ENCODE peak calls at places on chromosome 5, in five cellular contexts. I is memory B cell, Y is substantia nigra, F is colonic mucosa, U is SJSA1. A is an unnamed sample.

GRCh38 chr5:95620030-95620869 is at the start of gene GPR150:
- DNase-seq in I (peak; percentile 43), Y (no peak), F (peak; percentile 58), U (peak; percentile 50), A (peak; percentile 72)

GRCh38 chr5:59296317-59297264 is 596.9 kb downstream of the PDE4D start:
- DNase-seq in F (no peak), U (peak; percentile 62), I (no peak), Y (no peak), A (no peak)

GRCh38 chr5:103256178-103256577 is 2.4 kb upstream of the MACIR start:
- DNase-seq in F (no peak), U (no peak), Y (no peak), I (no peak), A (no peak)

GRCh38 chr5:109411627-109412026 is 1.9 kb upstream of the PJA2 start:
- DNase-seq in I (no peak), F (no peak), Y (no peak), U (peak; percentile 80), A (no peak)

GRCh38 chr5:24691073-24691472 is 46.3 kb upstream of the CDH10 start:
- DNase-seq in U (no peak), Y (no peak), F (no peak), I (no peak), A (no peak)

GRCh38 chr5:176790921-176791320 is 19.4 kb upstream of the UNC5A start:
- DNase-seq in F (no peak), I (no peak), U (no peak), Y (no peak), A (no peak)

GRCh38 chr5:154473581-154474266 is 4.3 kb downstream of the HAND1 start:
- DNase-seq in I (no peak), Y (no peak), U (no peak), F (no peak), A (no peak)

GRCh38 chr5:61617995-61618525 is 286.0 kb downstream of the ZSWIM6 start:
- DNase-seq in Y (no peak), U (no peak), F (no peak), I (no peak), A (no peak)

GRCh38 chr5:122500245-122501086 is 188.4 kb downstream of the SNCAIP start:
- DNase-seq in F (no peak), U (peak; percentile 51), I (no peak), Y (peak; percentile 21), A (no peak)

GRCh38 chr5:68730220-68731010 is 363.4 kb upstream of the SLC30A5 start:
- DNase-seq in F (no peak), Y (peak; percentile 30), I (no peak), U (peak; percentile 1), A (no peak)

GRCh38 chr5:176446884-176447537 is 1.2 kb upstream of the FAF2 start:
- DNase-seq in U (no peak), F (peak; percentile 39), I (no peak), Y (peak; percentile 20), A (no peak)

GRCh38 chr5:128083811-128084227 is 253 bp downstream of the SLC12A2 start:
- DNase-seq in F (no peak), Y (no peak), U (no peak), I (no peak), A (peak; percentile 82)

GRCh38 chr5:56545016-56545415 is 270.3 kb upstream of the MAP3K1 start:
- DNase-seq in Y (no peak), I (no peak), U (no peak), F (no peak), A (no peak)

GRCh38 chr5:138503487-138504270 is 38.4 kb downstream of the EGR1 start:
- DNase-seq in I (peak; percentile 48), F (peak; percentile 39), U (peak; percentile 67), Y (peak; percentile 40), A (no peak)

A was measured in type B pancreatic cell.